ENCODE peak calls at places on chromosomes 1 and 21, in eight cellular contexts. One of them, this sample, is unnamed.

GRCh38 chr1:58911841-58912553 is 128.2 kb upstream of the JUN start:
- DNase-seq in G401: no peak
- DNase-seq in neural crest cell: no peak
- DNase-seq in fibroblast of mammary gland: no peak
- DNase-seq in anterior cingulate cortex: no peak
- DNase-seq in DMS 273 treated with DMSO at 0.1 percent for 48 hours: no peak
- DNase-seq in aorta: no peak
- DNase-seq in mucosa of gallbladder: no peak
- DNase-seq in this sample: no peak

GRCh38 chr1:207251066-207251465 is 70.4 kb upstream of the CD55 start:
- DNase-seq in G401: no peak
- DNase-seq in neural crest cell: no peak
- DNase-seq in fibroblast of mammary gland: peak; percentile 2
- DNase-seq in anterior cingulate cortex: no peak
- DNase-seq in DMS 273 treated with DMSO at 0.1 percent for 48 hours: no peak
- DNase-seq in aorta: no peak
- DNase-seq in mucosa of gallbladder: no peak
- DNase-seq in this sample: no peak

GRCh38 chr1:119286587-119287181 is 81.9 kb upstream of the HAO2 start:
- DNase-seq in G401: peak; percentile 16
- DNase-seq in neural crest cell: peak; percentile 39
- DNase-seq in fibroblast of mammary gland: peak; percentile 49
- DNase-seq in anterior cingulate cortex: no peak
- DNase-seq in DMS 273 treated with DMSO at 0.1 percent for 48 hours: no peak
- DNase-seq in aorta: no peak
- DNase-seq in mucosa of gallbladder: no peak
- DNase-seq in this sample: peak; percentile 41

GRCh38 chr21:31644648-31645047 is 14.8 kb upstream of the SOD1 start:
- DNase-seq in G401: no peak
- DNase-seq in neural crest cell: no peak
- DNase-seq in fibroblast of mammary gland: no peak
- DNase-seq in anterior cingulate cortex: no peak
- DNase-seq in DMS 273 treated with DMSO at 0.1 percent for 48 hours: no peak
- DNase-seq in aorta: no peak
- DNase-seq in mucosa of gallbladder: peak; percentile 61
- DNase-seq in this sample: no peak

GRCh38 chr1:204296431-204296988 is 63.2 kb downstream of the PLEKHA6 start:
- DNase-seq in G401: no peak
- DNase-seq in neural crest cell: no peak
- DNase-seq in fibroblast of mammary gland: peak; percentile 42
- DNase-seq in anterior cingulate cortex: peak; percentile 20
- DNase-seq in DMS 273 treated with DMSO at 0.1 percent for 48 hours: no peak
- DNase-seq in aorta: peak; percentile 53
- DNase-seq in mucosa of gallbladder: peak; percentile 38
- DNase-seq in this sample: no peak

GRCh38 chr1:180598333-180598979 is 33.4 kb upstream of the XPR1 start:
- DNase-seq in G401: no peak
- DNase-seq in neural crest cell: no peak
- DNase-seq in fibroblast of mammary gland: no peak
- DNase-seq in anterior cingulate cortex: no peak
- DNase-seq in DMS 273 treated with DMSO at 0.1 percent for 48 hours: no peak
- DNase-seq in aorta: no peak
- DNase-seq in mucosa of gallbladder: peak; percentile 65
- DNase-seq in this sample: peak; percentile 47

GRCh38 chr1:15411593-15412487 is 2.2 kb downstream of the EFHD2 start:
- DNase-seq in G401: no peak
- DNase-seq in neural crest cell: no peak
- DNase-seq in fibroblast of mammary gland: no peak
- DNase-seq in anterior cingulate cortex: no peak
- DNase-seq in DMS 273 treated with DMSO at 0.1 percent for 48 hours: no peak
- DNase-seq in aorta: no peak
- DNase-seq in mucosa of gallbladder: no peak
- DNase-seq in this sample: no peak

GRCh38 chr1:204093421-204093717 is 20.5 kb downstream of the SOX13 start:
- DNase-seq in G401: no peak
- DNase-seq in neural crest cell: no peak
- DNase-seq in fibroblast of mammary gland: no peak
- DNase-seq in anterior cingulate cortex: no peak
- DNase-seq in DMS 273 treated with DMSO at 0.1 percent for 48 hours: no peak
- DNase-seq in aorta: no peak
- DNase-seq in mucosa of gallbladder: peak; percentile 61
- DNase-seq in this sample: no peak

GRCh38 chr1:218498061-218498938 is 153.2 kb downstream of the TGFB2 start:
- DNase-seq in G401: no peak
- DNase-seq in neural crest cell: no peak
- DNase-seq in fibroblast of mammary gland: peak; percentile 66
- DNase-seq in anterior cingulate cortex: no peak
- DNase-seq in DMS 273 treated with DMSO at 0.1 percent for 48 hours: no peak
- DNase-seq in aorta: no peak
- DNase-seq in mucosa of gallbladder: no peak
- DNase-seq in this sample: no peak

GRCh38 chr1:162018418-162018817 is 5.3 kb downstream of the OLFML2B start:
- DNase-seq in G401: no peak
- DNase-seq in neural crest cell: no peak
- DNase-seq in fibroblast of mammary gland: no peak
- DNase-seq in anterior cingulate cortex: no peak
- DNase-seq in DMS 273 treated with DMSO at 0.1 percent for 48 hours: no peak
- DNase-seq in aorta: no peak
- DNase-seq in mucosa of gallbladder: no peak
- DNase-seq in this sample: no peak

GRCh38 chr1:51100264-51100880 is 1.7 kb upstream of the C1orf185 start:
- DNase-seq in G401: no peak
- DNase-seq in neural crest cell: no peak
- DNase-seq in fibroblast of mammary gland: peak; percentile 26
- DNase-seq in anterior cingulate cortex: no peak
- DNase-seq in DMS 273 treated with DMSO at 0.1 percent for 48 hours: no peak
- DNase-seq in aorta: no peak
- DNase-seq in mucosa of gallbladder: no peak
- DNase-seq in this sample: no peak

GRCh38 chr21:44723177-44724131 is 12.1 kb upstream of the TSPEAR start:
- DNase-seq in G401: no peak
- DNase-seq in neural crest cell: no peak
- DNase-seq in fibroblast of mammary gland: no peak
- DNase-seq in anterior cingulate cortex: no peak
- DNase-seq in DMS 273 treated with DMSO at 0.1 percent for 48 hours: no peak
- DNase-seq in aorta: peak; percentile 71
- DNase-seq in mucosa of gallbladder: no peak
- DNase-seq in this sample: no peak

GRCh38 chr1:203663294-203663693 is 36.7 kb downstream of the ATP2B4 start:
- DNase-seq in G401: no peak
- DNase-seq in neural crest cell: no peak
- DNase-seq in fibroblast of mammary gland: peak; percentile 98
- DNase-seq in anterior cingulate cortex: no peak
- DNase-seq in DMS 273 treated with DMSO at 0.1 percent for 48 hours: no peak
- DNase-seq in aorta: no peak
- DNase-seq in mucosa of gallbladder: no peak
- DNase-seq in this sample: no peak

GRCh38 chr1:201535046-201535777 is 3.7 kb upstream of the NAV1 start:
- DNase-seq in G401: no peak
- DNase-seq in neural crest cell: no peak
- DNase-seq in fibroblast of mammary gland: peak; percentile 70
- DNase-seq in anterior cingulate cortex: no peak
- DNase-seq in DMS 273 treated with DMSO at 0.1 percent for 48 hours: no peak
- DNase-seq in aorta: no peak
- DNase-seq in mucosa of gallbladder: no peak
- DNase-seq in this sample: no peak

GRCh38 chr1:167776151-167776550 is 54.4 kb downstream of the MPZL1 start:
- DNase-seq in G401: no peak
- DNase-seq in neural crest cell: no peak
- DNase-seq in fibroblast of mammary gland: no peak
- DNase-seq in anterior cingulate cortex: no peak
- DNase-seq in DMS 273 treated with DMSO at 0.1 percent for 48 hours: no peak
- DNase-seq in aorta: no peak
- DNase-seq in mucosa of gallbladder: no peak
- DNase-seq in this sample: no peak

GRCh38 chr1:234605983-234606730 is 3.8 kb downstream of the IRF2BP2 start:
- DNase-seq in G401: peak; percentile 81
- DNase-seq in neural crest cell: no peak
- DNase-seq in fibroblast of mammary gland: peak; percentile 59
- DNase-seq in anterior cingulate cortex: no peak
- DNase-seq in DMS 273 treated with DMSO at 0.1 percent for 48 hours: peak; percentile 52
- DNase-seq in aorta: no peak
- DNase-seq in mucosa of gallbladder: peak; percentile 44
- DNase-seq in this sample: peak; percentile 58

GRCh38 chr21:31366825-31367224 is 22.8 kb upstream of the TIAM1 start:
- DNase-seq in G401: peak; percentile 83
- DNase-seq in neural crest cell: no peak
- DNase-seq in fibroblast of mammary gland: peak; percentile 89
- DNase-seq in anterior cingulate cortex: no peak
- DNase-seq in DMS 273 treated with DMSO at 0.1 percent for 48 hours: no peak
- DNase-seq in aorta: no peak
- DNase-seq in mucosa of gallbladder: peak; percentile 55
- DNase-seq in this sample: peak; percentile 56

GRCh38 chr1:102937401-102937800 is 170.9 kb downstream of the COL11A1 start:
- DNase-seq in G401: no peak
- DNase-seq in neural crest cell: no peak
- DNase-seq in fibroblast of mammary gland: no peak
- DNase-seq in anterior cingulate cortex: no peak
- DNase-seq in DMS 273 treated with DMSO at 0.1 percent for 48 hours: no peak
- DNase-seq in aorta: no peak
- DNase-seq in mucosa of gallbladder: no peak
- DNase-seq in this sample: no peak

GRCh38 chr1:227944931-227945890 is 2.5 kb downstream of the WNT9A start:
- DNase-seq in G401: no peak
- DNase-seq in neural crest cell: no peak
- DNase-seq in fibroblast of mammary gland: no peak
- DNase-seq in anterior cingulate cortex: no peak
- DNase-seq in DMS 273 treated with DMSO at 0.1 percent for 48 hours: no peak
- DNase-seq in aorta: peak; percentile 66
- DNase-seq in mucosa of gallbladder: no peak
- DNase-seq in this sample: no peak

GRCh38 chr1:50699795-50700194 is 260.3 kb downstream of the FAF1 start:
- DNase-seq in G401: no peak
- DNase-seq in neural crest cell: no peak
- DNase-seq in fibroblast of mammary gland: no peak
- DNase-seq in anterior cingulate cortex: no peak
- DNase-seq in DMS 273 treated with DMSO at 0.1 percent for 48 hours: no peak
- DNase-seq in aorta: no peak
- DNase-seq in mucosa of gallbladder: no peak
- DNase-seq in this sample: no peak

GRCh38 chr1:105137543-105138444 is 1388.1 kb downstream of the AMY1C start:
- DNase-seq in G401: peak; percentile 6
- DNase-seq in neural crest cell: peak; percentile 32
- DNase-seq in fibroblast of mammary gland: no peak
- DNase-seq in anterior cingulate cortex: no peak
- DNase-seq in DMS 273 treated with DMSO at 0.1 percent for 48 hours: no peak
- DNase-seq in aorta: peak; percentile 46
- DNase-seq in mucosa of gallbladder: no peak
- DNase-seq in this sample: peak; percentile 65

GRCh38 chr1:157948547-157949152 is 44.8 kb upstream of the KIRREL1 start:
- DNase-seq in G401: peak; percentile 12
- DNase-seq in neural crest cell: peak; percentile 14
- DNase-seq in fibroblast of mammary gland: peak; percentile 54
- DNase-seq in anterior cingulate cortex: peak; percentile 14
- DNase-seq in DMS 273 treated with DMSO at 0.1 percent for 48 hours: peak; percentile 8
- DNase-seq in aorta: no peak
- DNase-seq in mucosa of gallbladder: peak; percentile 46
- DNase-seq in this sample: no peak

GRCh38 chr1:29029652-29030051 is 94.1 kb downstream of the TMEM200B start:
- DNase-seq in G401: peak; percentile 63
- DNase-seq in neural crest cell: no peak
- DNase-seq in fibroblast of mammary gland: no peak
- DNase-seq in anterior cingulate cortex: no peak
- DNase-seq in DMS 273 treated with DMSO at 0.1 percent for 48 hours: peak; percentile 46
- DNase-seq in aorta: no peak
- DNase-seq in mucosa of gallbladder: no peak
- DNase-seq in this sample: peak; percentile 3